ENCODE peak calls at places on chromosomes 4 and X, in eight cellular contexts. S, Q, Y, U, J, H, Z and W are unnamed samples.
A peak's percentile ranks its signal among the peaks of the same experiment; 100 is the strongest.

GRCh38 chr4:161254375-161254774 is 909.4 kb downstream of the FSTL5 start:
- DNase-seq in S (no peak), Q (no peak), Y (no peak), U (no peak), J (no peak), H (no peak), Z (no peak), W (no peak)

GRCh38 chr4:72375050-72375736 is 193.8 kb downstream of the ADAMTS3 start:
- DNase-seq in S (no peak), Q (no peak), Y (no peak), U (peak; percentile 64), J (peak; percentile 64), H (peak; percentile 80), Z (no peak), W (no peak)

GRCh38 chrX:123081766-123082165 is 102.3 kb upstream of the GRIA3 start:
- DNase-seq in S (no peak), Q (no peak), Y (no peak), U (no peak), J (no peak), H (no peak), Z (no peak), W (no peak)

GRCh38 chr4:117560329-117560728 is 474.0 kb upstream of the NDST3 start:
- DNase-seq in S (no peak), Q (no peak), Y (no peak), U (peak; percentile 34), J (peak; percentile 69), H (peak; percentile 2), Z (no peak), W (no peak)

GRCh38 chr4:186932196-186932595 is 208.5 kb upstream of the FAT1 start:
- DNase-seq in S (no peak), Q (no peak), Y (peak; percentile 65), U (no peak), J (no peak), H (no peak), Z (no peak), W (no peak)

GRCh38 chr4:186472948-186473347 is 82.4 kb downstream of the MTNR1A start:
- DNase-seq in S (no peak), Q (no peak), Y (peak; percentile 34), U (peak; percentile 36), J (peak; percentile 52), H (peak; percentile 27), Z (no peak), W (no peak)

GRCh38 chr4:55851885-55852284 is 1.6 kb upstream of the EXOC1 start:
- DNase-seq in S (peak; percentile 21), Q (no peak), Y (no peak), U (no peak), J (no peak), H (no peak), Z (peak; percentile 32), W (peak; percentile 48)

GRCh38 chr4:2906218-2906617 is 57.0 kb downstream of the NOP14 start:
- DNase-seq in S (no peak), Q (no peak), Y (no peak), U (no peak), J (no peak), H (no peak), Z (no peak), W (no peak)

GRCh38 chr4:36841583-36842326 is 402.8 kb upstream of the NWD2 start:
- DNase-seq in S (no peak), Q (no peak), Y (no peak), U (no peak), J (no peak), H (peak; percentile 0), Z (no peak), W (no peak)

GRCh38 chr4:83722730-83723269 is 186.9 kb downstream of the GPAT3 start:
- DNase-seq in S (no peak), Q (no peak), Y (no peak), U (no peak), J (no peak), H (no peak), Z (no peak), W (no peak)

GRCh38 chr4:105956566-105956965 is 61.3 kb downstream of the NPNT start:
- DNase-seq in S (no peak), Q (no peak), Y (no peak), U (no peak), J (peak; percentile 75), H (no peak), Z (no peak), W (no peak)

GRCh38 chr4:186029731-186030421 is 39.1 kb upstream of the TLR3 start:
- DNase-seq in S (no peak), Q (peak; percentile 58), Y (no peak), U (no peak), J (peak; percentile 63), H (peak; percentile 83), Z (no peak), W (no peak)

GRCh38 chr4:61202100-61202637 is 2.0 kb downstream of the ADGRL3 start:
- DNase-seq in S (no peak), Q (no peak), Y (peak; percentile 32), U (no peak), J (no peak), H (peak; percentile 1), Z (no peak), W (no peak)

GRCh38 chrX:6810796-6811195 is 275.9 kb upstream of the VCX3A start:
- DNase-seq in S (no peak), Q (no peak), Y (no peak), U (no peak), J (no peak), H (no peak), Z (no peak), W (no peak)

GRCh38 chrX:154362085-154362742 is 12.2 kb downstream of the FLNA start:
- DNase-seq in S (no peak), Q (no peak), Y (no peak), U (no peak), J (no peak), H (no peak), Z (no peak), W (no peak)

GRCh38 chr4:169626328-169627282 is 6.2 kb downstream of the CLCN3 start:
- DNase-seq in S (no peak), Q (no peak), Y (peak; percentile 18), U (no peak), J (no peak), H (no peak), Z (no peak), W (no peak)

GRCh38 chrX:65522739-65523372 is 11.7 kb downstream of the LAS1L start:
- DNase-seq in S (no peak), Q (no peak), Y (no peak), U (no peak), J (no peak), H (peak; percentile 79), Z (no peak), W (no peak)

GRCh38 chr4:169612869-169613859 is 781 bp upstream of the NEK1 start:
- DNase-seq in S (peak; percentile 77), Q (peak; percentile 65), Y (peak; percentile 77), U (peak; percentile 58), J (peak; percentile 76), H (peak; percentile 86), Z (peak; percentile 67), W (peak; percentile 66)

GRCh38 chr4:12446650-12447049 is 1018.0 kb upstream of the HS3ST1 start:
- DNase-seq in S (no peak), Q (no peak), Y (peak; percentile 8), U (no peak), J (no peak), H (no peak), Z (no peak), W (no peak)

GRCh38 chrX:6959006-6959405 is 188.5 kb upstream of the STS start:
- DNase-seq in S (no peak), Q (no peak), Y (no peak), U (no peak), J (no peak), H (no peak), Z (no peak), W (no peak)

GRCh38 chrX:68808686-68809357 is 20.0 kb upstream of the EFNB1 start:
- DNase-seq in S (no peak), Q (no peak), Y (peak; percentile 58), U (peak; percentile 26), J (peak; percentile 33), H (peak; percentile 13), Z (no peak), W (no peak)

GRCh38 chr4:185265942-185266341 is 56.5 kb downstream of the SNX25 start:
- DNase-seq in S (no peak), Q (no peak), Y (no peak), U (no peak), J (peak; percentile 93), H (peak; percentile 83), Z (no peak), W (peak; percentile 27)

GRCh38 chr4:166014411-166014810 is 141.4 kb downstream of the TLL1 start:
- DNase-seq in S (no peak), Q (no peak), Y (no peak), U (no peak), J (no peak), H (peak; percentile 22), Z (no peak), W (no peak)

GRCh38 chr4:57064811-57065711 is 45.1 kb downstream of the IGFBP7 start:
- DNase-seq in S (no peak), Q (no peak), Y (no peak), U (peak; percentile 25), J (peak; percentile 58), H (peak; percentile 96), Z (no peak), W (no peak)

GRCh38 chr4:8870647-8871416 is 807 bp downstream of the HMX1 start:
- DNase-seq in S (no peak), Q (no peak), Y (no peak), U (no peak), J (no peak), H (no peak), Z (no peak), W (no peak)

GRCh38 chr4:52037730-52038108 is 380 bp downstream of the SGCB start:
- DNase-seq in S (peak; percentile 34), Q (no peak), Y (peak; percentile 75), U (peak; percentile 19), J (peak; percentile 85), H (peak; percentile 45), Z (no peak), W (peak; percentile 24)

GRCh38 chr4:184808719-184809062 is 17.1 kb downstream of the ACSL1 start:
- DNase-seq in S (no peak), Q (no peak), Y (peak; percentile 34), U (no peak), J (no peak), H (no peak), Z (no peak), W (no peak)

GRCh38 chr4:16198271-16198670 is 28.0 kb downstream of the TAPT1 start:
- DNase-seq in S (no peak), Q (no peak), Y (no peak), U (no peak), J (no peak), H (no peak), Z (no peak), W (no peak)